ENCODE peak calls at places on chromosomes 1 and 21, in six cellular contexts. Z is heart left ventricle, X is A673, L is aorta, Y is hepatocyte, K is uterus. J is an unnamed sample. For H3K9me3, the result is how much of the 10 kb centered on the place peaks cover.

GRCh38 chr1:202671388-202671787 is 38.9 kb downstream of the SYT2 start:
- DNase-seq in Y (no peak), K (no peak), X (peak), L (no peak), Z (no peak), J (no peak)

GRCh38 chr1:34137411-34137810 is 27.6 kb downstream of the CSMD2 start:
- DNase-seq in Y (no peak), K (no peak), Z (no peak), L (no peak), X (no peak), J (no peak)

GRCh38 chr1:109371271-109371739 is 26.4 kb downstream of the SORT1 start:
- DNase-seq in L (no peak), Z (no peak), Y (peak), X (no peak), K (no peak), J (no peak)

GRCh38 chr1:212683357-212683722 is 16.3 kb downstream of the BATF3 start:
- DNase-seq in Z (no peak), X (no peak), L (no peak), K (no peak), Y (no peak), J (no peak)

GRCh38 chr1:69551476-69552324 is 16.0 kb upstream of the LRRC7 start:
- DNase-seq in K (no peak), L (no peak), Y (no peak), Z (no peak), X (no peak), J (no peak)

GRCh38 chr1:95226781-95227660 is 7.0 kb upstream of the RWDD3 start:
- DNase-seq in Z (no peak), X (no peak), Y (no peak), L (no peak), K (no peak), J (no peak)

GRCh38 chr1:213162338-213162737 is 111.3 kb downstream of the RPS6KC1 start:
- DNase-seq in K (peak), Y (no peak), Z (peak), L (no peak), X (no peak), J (no peak)

GRCh38 chr1:170698711-170699275 is 34.9 kb downstream of the PRRX1 start:
- DNase-seq in Y (no peak), K (no peak), L (no peak), X (no peak), Z (no peak), J (no peak)

GRCh38 chr21:45599146-45599581 is 44.4 kb upstream of the PCBP3 start:
- DNase-seq in Z (no peak), L (peak), K (no peak), X (no peak), Y (no peak), J (no peak)

GRCh38 chr1:12172042-12172851 is 5.5 kb downstream of the TNFRSF1B start:
- DNase-seq in L (no peak), Z (no peak), K (no peak), X (no peak), Y (no peak), J (no peak)

GRCh38 chr1:234537236-234537635 is 58.3 kb upstream of the TARBP1 start:
- DNase-seq in Y (no peak), Z (no peak), X (no peak), L (no peak), K (no peak), J (no peak)

GRCh38 chr1:223700942-223701637 is 11.2 kb upstream of the CAPN2 start:
- DNase-seq in Z (no peak), Y (peak), K (peak), L (peak), X (peak), J (no peak)

GRCh38 chr1:62687421-62687902 is 724 bp downstream of the DOCK7 start:
- DNase-seq in Y (peak), L (peak), K (peak), Z (peak), X (peak), J (no peak)

GRCh38 chr1:9657521-9658032 is 6.0 kb downstream of the PIK3CD start:
- DNase-seq in X (no peak), Y (no peak), L (no peak), K (no peak), Z (no peak), J (no peak)
- H3K4me3 ChIP-seq in X (no peak), Y (no peak), L (no peak), K (no peak), Z (no peak), J (no peak)

GRCh38 chr1:71307451-71307850 is 226.6 kb upstream of the ZRANB2 start:
- DNase-seq in Y (no peak), L (no peak), X (peak), K (no peak), Z (no peak), J (no peak)
- H3K9me3 ChIP-seq in Y (under half), L (under half), X (under half), K (under half), Z (under half), J (under half)

GRCh38 chr1:3903141-3904005 is 3.3 kb upstream of the C1orf174 start:
- DNase-seq in K (no peak), Z (no peak), X (no peak), L (peak), Y (no peak), J (no peak)
- H3K4me3 ChIP-seq in K (no peak), Z (no peak), X (no peak), L (no peak), Y (no peak), J (no peak)

GRCh38 chr1:198597690-198598430 is 41.0 kb upstream of the PTPRC start:
- DNase-seq in L (peak), X (no peak), Z (no peak), Y (no peak), K (no peak), J (no peak)
- H3K9me3 ChIP-seq in L (under half), X (under half), Z (under half), Y (under half), K (under half), J (under half)

DNA sequence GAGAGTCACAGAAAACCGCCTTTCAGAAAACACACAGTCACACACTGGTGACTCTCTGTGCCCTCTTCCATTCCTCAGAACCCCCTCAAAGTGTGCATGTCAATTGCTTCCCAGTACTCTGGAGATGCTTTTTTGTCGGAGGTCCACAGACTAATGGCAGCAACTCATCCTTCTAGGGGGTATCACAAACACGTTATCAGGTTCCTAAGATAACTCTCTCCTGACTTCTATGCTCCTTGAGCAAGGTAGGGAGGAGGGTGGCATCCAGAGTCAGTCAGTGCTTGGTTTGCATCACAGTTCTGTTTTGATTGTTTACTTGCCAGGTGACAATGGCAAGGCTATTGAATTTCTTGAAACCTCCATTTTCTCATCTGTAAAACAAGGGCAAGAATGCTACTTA is 39.4 kb upstream of the DYNLT5 start:
- DNase-seq in Y (no peak), X (no peak), Z (no peak), L (no peak), K (no peak), J (no peak)
- H3K4me3 ChIP-seq in Y (no peak), X (no peak), Z (no peak), L (no peak), K (no peak), J (no peak)

DNA sequence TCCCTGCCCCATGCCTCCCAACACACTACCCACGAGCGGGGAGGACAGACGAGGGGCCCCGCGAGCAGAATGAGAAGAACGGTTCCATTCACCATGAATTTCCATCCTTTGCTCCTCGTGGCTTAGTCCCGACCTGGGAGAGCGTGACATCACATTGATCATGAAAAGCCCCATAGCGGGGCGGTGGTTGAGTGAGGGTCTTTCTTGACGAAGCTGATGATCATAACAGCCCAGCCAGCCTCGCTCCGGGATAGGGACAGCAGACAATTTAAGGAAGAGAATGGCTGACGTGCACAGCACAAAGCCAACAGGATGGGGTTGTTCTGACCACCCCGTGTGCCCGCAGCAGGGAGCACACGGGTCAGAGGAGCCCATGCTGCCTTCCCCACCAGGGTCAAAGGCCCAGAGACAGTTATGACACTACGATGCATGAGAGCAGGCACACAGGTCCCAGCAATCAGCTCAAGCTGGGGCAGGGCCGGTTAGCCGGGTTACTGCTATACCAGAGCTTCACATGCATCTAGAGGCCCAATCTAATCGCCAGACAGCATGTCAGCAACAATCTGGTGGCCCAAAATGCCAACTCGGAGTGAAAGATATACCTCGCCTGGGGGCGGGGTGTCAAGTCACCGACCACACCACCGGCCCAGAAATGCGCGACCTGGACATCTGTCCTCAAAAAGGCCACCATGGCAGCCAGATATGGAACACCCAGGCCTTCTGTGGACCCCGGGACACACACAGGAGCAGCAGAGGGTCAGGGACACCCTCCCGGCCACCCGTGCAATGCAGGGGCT is 135.2 kb downstream of the LIPI start:
- DNase-seq in X (no peak), Y (no peak), K (no peak), Z (no peak), L (no peak), J (no peak)
- H3K9me3 ChIP-seq in X (under half), Y (under half), K (under half), Z (under half), L (under half), J (under half)

DNA sequence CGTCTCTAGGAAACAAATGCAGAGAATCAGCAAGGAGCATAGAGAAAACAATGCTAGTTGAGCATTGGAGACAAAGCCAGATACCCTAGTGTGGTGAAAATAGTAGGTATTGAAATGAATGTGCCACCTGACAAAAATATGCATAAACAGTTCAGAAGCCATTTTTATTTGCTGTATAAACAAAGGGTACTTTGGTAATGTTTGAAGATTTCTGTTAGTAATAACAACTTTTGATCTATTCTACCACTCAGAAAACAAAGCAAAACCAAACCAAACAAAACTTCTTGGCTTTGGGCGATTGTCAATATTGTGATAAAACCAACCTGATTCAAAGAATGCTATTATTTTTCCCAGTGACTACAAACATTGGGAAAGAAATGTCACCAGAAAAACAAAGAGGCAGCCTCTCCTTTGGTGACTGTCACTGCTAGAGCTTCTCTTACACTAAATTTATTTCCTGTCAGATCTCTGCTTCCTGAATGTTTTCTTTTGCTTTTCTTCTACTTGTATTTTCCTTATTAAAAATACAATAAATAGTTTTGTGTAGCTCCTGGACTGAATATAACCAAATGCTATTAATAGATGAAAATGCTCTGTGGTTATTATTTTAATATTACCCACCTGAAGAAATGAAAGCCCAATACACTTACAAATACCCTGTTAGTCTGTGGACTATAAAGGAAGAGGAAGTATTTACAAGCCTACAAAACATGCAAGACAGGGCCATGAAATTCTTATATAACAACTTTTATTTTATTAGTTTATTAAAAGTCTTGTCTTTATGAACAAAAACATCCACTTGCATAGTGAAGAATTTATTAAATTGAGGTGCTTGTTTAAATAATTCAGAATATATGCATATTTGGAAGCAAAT is 5.7 kb downstream of the ATP6V1G3 start:
- DNase-seq in L (no peak), X (no peak), Y (no peak), K (no peak), Z (no peak), J (no peak)
- H3K4me3 ChIP-seq in L (no peak), X (no peak), Y (no peak), K (no peak), Z (no peak), J (no peak)

GRCh38 chr1:73104749-73105148 is 822.4 kb upstream of the NEGR1 start:
- DNase-seq in K (no peak), L (peak), Z (no peak), Y (no peak), X (no peak), J (no peak)
- H3K9me3 ChIP-seq in K (under half), L (under half), Z (under half), Y (under half), X (under half), J (under half)

J was measured in iPS DF 6.9.